ENCODE peak calls at places on chromosomes 5 and 9, in six cellular contexts. U is GM06990, G is iPS-NIHi11, B is AG08395, A is tibial nerve, C is EH. Y is an unnamed sample.

GRCh38 chr9:336039-336438 is 121.4 kb downstream of the DOCK8 start:
- DNase-seq in C (no peak), U (no peak), A (no peak), B (no peak), G (no peak), Y (no peak)

GRCh38 chr5:163760498-163760897 is 255.1 kb downstream of the MAT2B start:
- DNase-seq in U (no peak), G (no peak), C (peak), A (no peak), B (peak), Y (no peak)

GRCh38 chr5:14109041-14109747 is 33.9 kb upstream of the TRIO start:
- DNase-seq in C (peak), G (no peak), B (peak), A (no peak), U (peak), Y (no peak)

GRCh38 chr5:125597338-125597737 is 825.9 kb upstream of the GRAMD2B start:
- DNase-seq in A (no peak), B (peak), G (no peak), C (no peak), U (no peak), Y (no peak)

GRCh38 chr5:143400541-143401252 is 2.8 kb downstream of the NR3C1 start:
- DNase-seq in U (no peak), B (no peak), A (peak), C (peak), G (no peak), Y (peak)

GRCh38 chr5:107502711-107503110 is 168.0 kb downstream of the EFNA5 start:
- DNase-seq in B (no peak), C (no peak), G (no peak), U (no peak), A (no peak), Y (no peak)

GRCh38 chr5:78543916-78544315 is 104.7 kb downstream of the LHFPL2 start:
- DNase-seq in U (no peak), C (no peak), G (no peak), A (no peak), B (no peak), Y (no peak)

GRCh38 chr5:163248856-163249255 is 188.5 kb upstream of the CCNG1 start:
- DNase-seq in A (no peak), B (no peak), U (no peak), G (no peak), C (peak), Y (no peak)

GRCh38 chr9:35579130-35579529 is 25.9 kb upstream of the TESK1 start:
- DNase-seq in B (no peak), G (no peak), A (no peak), C (no peak), U (peak), Y (no peak)

Y was measured in sciatic nerve.